ENCODE peak calls at places on chromosomes 13 and 19, in seven cellular contexts. C is activated gamma-delta T cell treated with anti-CD3 and anti-CD28 coated beads, Interleukin-2, amount 50 U/mL, for 16 hours; W is glutamatergic neuron; D is GM03348; S is tibial nerve; X is stimulated activated CD4-positive, alpha-beta T cell treated with anti-CD3 and anti-CD28 coated beads, Interleukin-1b, Interleukin-23, amount 100 ng/mL, for 24 hours; E is B cell. M is an unnamed sample.

GRCh38 chr13:47216176-47216822 is 319.4 kb upstream of the HTR2A start:
- DNase-seq in C (no peak), W (no peak), D (peak; percentile 30), S (no peak), X (no peak), E (no peak), M (no peak)

GRCh38 chr13:51063909-51064308 is 47.2 kb downstream of the C13orf42 start:
- DNase-seq in C (no peak), W (no peak), D (no peak), S (no peak), X (no peak), E (no peak), M (no peak)

GRCh38 chr19:8001995-8002849 is 3.2 kb downstream of the ELAVL1 start:
- DNase-seq in C (peak; percentile 65), W (peak; percentile 94), D (peak; percentile 94), S (peak; percentile 74), X (peak; percentile 61), E (peak; percentile 86), M (peak; percentile 91)

GRCh38 chr19:4447327-4448146 is 10.1 kb downstream of the UBXN6 start:
- DNase-seq in C (no peak), W (no peak), D (no peak), S (no peak), X (no peak), E (no peak), M (no peak)

GRCh38 chr19:29687244-29687896 is 22.1 kb downstream of the PLEKHF1 start:
- DNase-seq in C (no peak), W (no peak), D (peak; percentile 88), S (peak; percentile 67), X (no peak), E (no peak), M (no peak)

GRCh38 chr13:76939215-76939614 is 9.1 kb upstream of the ACOD1 start:
- DNase-seq in C (no peak), W (no peak), D (peak; percentile 56), S (no peak), X (no peak), E (no peak), M (no peak)

GRCh38 chr13:30153871-30154426 is 153.4 kb downstream of the KATNAL1 start:
- DNase-seq in C (no peak), W (no peak), D (peak; percentile 21), S (no peak), X (no peak), E (peak; percentile 22), M (no peak)

GRCh38 chr13:25846227-25846984 is 205.4 kb downstream of the SHISA2 start:
- DNase-seq in C (no peak), W (no peak), D (no peak), S (no peak), X (no peak), E (no peak), M (no peak)

GRCh38 chr19:7722231-7722651 is 9.7 kb downstream of the CLEC4G start:
- DNase-seq in C (no peak), W (peak; percentile 82), D (no peak), S (no peak), X (no peak), E (no peak), M (no peak)

GRCh38 chr13:108375034-108375433 is 105.5 kb downstream of the TNFSF13B start:
- DNase-seq in C (no peak), W (no peak), D (no peak), S (no peak), X (no peak), E (no peak), M (no peak)